ENCODE peak calls at places on chromosomes 7 and 10, in eight cellular contexts. S is RCC 7860; Z is NCI-H510A treated with DMSO at 0.1 percent for 48 hours; Q is A172; J is amniotic stem cell; I is endothelial cell; D is stimulated activated CD8-positive, alpha-beta memory T cell treated with anti-CD3 and anti-CD28 coated beads, Interleukin-15, amount 100 ng/mL, for 24 hours; M is cardiac muscle cell. C is an unnamed sample.
A peak's percentile ranks its signal among the peaks of the same experiment; 100 is the strongest.

GRCh38 chr7:24716480-24717246 is 40.6 kb downstream of the GSDME start:
- DNase-seq in M (no peak), Q (no peak), J (no peak), S (no peak), D (no peak), I (no peak), Z (no peak), C (no peak)

GRCh38 chr10:117431160-117431559 is 55.9 kb upstream of the PDZD8 start:
- DNase-seq in Z (no peak), J (no peak), I (no peak), M (no peak), D (no peak), Q (peak; percentile 22), S (peak; percentile 16), C (no peak)

GRCh38 chr7:44953156-44953555 is 25.7 kb downstream of the MYO1G start:
- DNase-seq in I (no peak), J (no peak), Q (no peak), D (no peak), M (no peak), Z (no peak), S (no peak), C (no peak)

GRCh38 chr10:132224343-132225072 is 37.8 kb downstream of the DPYSL4 start:
- DNase-seq in Q (peak; percentile 4), M (no peak), D (no peak), I (no peak), J (no peak), Z (no peak), S (no peak), C (no peak)

GRCh38 chr10:70478191-70479160 is at the start of gene PALD1:
- DNase-seq in Z (peak; percentile 42), D (no peak), I (peak; percentile 77), J (no peak), M (peak; percentile 71), S (no peak), Q (peak; percentile 51), C (peak; percentile 62)

GRCh38 chr10:80471715-80472233 is 17.7 kb downstream of the TSPAN14 start:
- DNase-seq in Z (no peak), Q (peak; percentile 64), D (no peak), S (peak; percentile 24), I (no peak), M (no peak), J (no peak), C (no peak)

GRCh38 chr10:63464402-63465292 is 1.1 kb downstream of the JMJD1C start:
- DNase-seq in I (no peak), J (no peak), D (peak; percentile 28), Z (no peak), M (peak; percentile 18), S (peak; percentile 23), Q (peak; percentile 16), C (no peak)

GRCh38 chr7:132825222-132825621 is 249.0 kb upstream of the PLXNA4 start:
- DNase-seq in S (no peak), Q (no peak), D (no peak), Z (no peak), I (no peak), J (no peak), M (no peak), C (no peak)

GRCh38 chr10:62528441-62528840 is 154.3 kb downstream of the ZNF365 start:
- DNase-seq in Z (no peak), D (no peak), Q (no peak), J (no peak), M (no peak), S (no peak), I (no peak), C (peak; percentile 9)

GRCh38 chr7:25732771-25733217 is 419.2 kb upstream of the NFE2L3 start:
- DNase-seq in M (no peak), Q (no peak), D (no peak), Z (no peak), S (no peak), J (no peak), I (no peak), C (no peak)

GRCh38 chr10:10544890-10545289 is 472.8 kb upstream of the CELF2 start:
- DNase-seq in J (no peak), D (no peak), Q (no peak), M (no peak), I (no peak), Z (no peak), S (no peak), C (no peak)